ENCODE peak calls at places on chromosomes 7 and 10, in eight cellular contexts. J is CD4-positive, alpha-beta memory T cell; O is uterus; F is spleen; W is psoas muscle; B is gastrocnemius medialis; V is RWPE2; N is Peyer's patch. R is an unnamed sample.

GRCh38 chr10:5297466-5297865 is 67.3 kb upstream of the UCN3 start:
- DNase-seq in J (peak), O (no peak), F (peak), W (peak), B (peak), V (no peak), N (no peak), R (peak)

GRCh38 chr7:36264123-36264916 is 111.3 kb downstream of the EEPD1 start:
- DNase-seq in J (no peak), O (no peak), F (no peak), W (peak), B (no peak), V (no peak), N (no peak), R (peak)

GRCh38 chr7:17462059-17462695 is 163.7 kb downstream of the AHR start:
- DNase-seq in J (no peak), O (no peak), F (no peak), W (no peak), B (no peak), V (no peak), N (no peak), R (no peak)

GRCh38 chr10:84089162-84089561 is 50.1 kb upstream of the GHITM start:
- DNase-seq in J (no peak), O (no peak), F (no peak), W (no peak), B (no peak), V (no peak), N (no peak), R (no peak)

GRCh38 chr7:143320620-143321019 is 4.7 kb downstream of the CLCN1 start:
- DNase-seq in J (no peak), O (no peak), F (no peak), W (no peak), B (no peak), V (no peak), N (no peak), R (no peak)

GRCh38 chr7:3187378-3188040 is 113.5 kb upstream of the SDK1 start:
- DNase-seq in J (no peak), O (no peak), F (no peak), W (no peak), B (no peak), V (no peak), N (no peak), R (no peak)

GRCh38 chr7:127930341-127931328 is 100.6 kb downstream of the LRRC4 start:
- DNase-seq in J (no peak), O (no peak), F (no peak), W (no peak), B (no peak), V (no peak), N (peak), R (no peak)

GRCh38 chr7:1940402-1940786 is 270.3 kb downstream of the ELFN1 start:
- DNase-seq in J (peak), O (no peak), F (peak), W (peak), B (peak), V (no peak), N (peak), R (no peak)

GRCh38 chr10:23291551-23292334 is 52.9 kb downstream of the C10orf67 start:
- DNase-seq in J (no peak), O (no peak), F (no peak), W (no peak), B (no peak), V (no peak), N (no peak), R (no peak)

GRCh38 chr7:30206466-30206865 is 71.7 kb downstream of the MTURN start:
- DNase-seq in J (no peak), O (no peak), F (no peak), W (no peak), B (no peak), V (no peak), N (no peak), R (no peak)

GRCh38 chr7:50397320-50397970 is 52.7 kb downstream of the FIGNL1 start:
- DNase-seq in J (peak), O (no peak), F (no peak), W (no peak), B (no peak), V (no peak), N (no peak), R (no peak)

GRCh38 chr7:105979405-105979804 is 16.3 kb downstream of the CDHR3 start:
- DNase-seq in J (no peak), O (no peak), F (no peak), W (no peak), B (no peak), V (no peak), N (no peak), R (no peak)

GRCh38 chr7:144682581-144683280 is 153.1 kb downstream of the TPK1 start:
- DNase-seq in J (no peak), O (no peak), F (no peak), W (no peak), B (no peak), V (no peak), N (no peak), R (no peak)

GRCh38 chr10:114767101-114767588 is 54.4 kb upstream of the FHIP2A start:
- DNase-seq in J (no peak), O (no peak), F (no peak), W (no peak), B (no peak), V (no peak), N (no peak), R (no peak)

GRCh38 chr7:40133561-40134427 is 628 bp downstream of the MPLKIP start:
- DNase-seq in J (no peak), O (no peak), F (no peak), W (no peak), B (no peak), V (no peak), N (no peak), R (no peak)

GRCh38 chr10:31320179-31320597 is 1.2 kb downstream of the ZEB1 start:
- DNase-seq in J (peak), O (peak), F (no peak), W (peak), B (peak), V (no peak), N (peak), R (peak)

GRCh38 chr7:128201690-128202085 is 39.4 kb upstream of the LEP start:
- DNase-seq in J (no peak), O (no peak), F (no peak), W (no peak), B (no peak), V (no peak), N (no peak), R (no peak)

GRCh38 chr7:130974794-130975193 is 240.8 kb upstream of the KLF14 start:
- DNase-seq in J (no peak), O (no peak), F (no peak), W (no peak), B (no peak), V (no peak), N (no peak), R (no peak)

GRCh38 chr7:117666689-117667088 is 186.9 kb downstream of the CFTR start:
- DNase-seq in J (no peak), O (no peak), F (no peak), W (no peak), B (no peak), V (no peak), N (no peak), R (no peak)

GRCh38 chr7:151059362-151060112 is at the start of gene SLC4A2:
- DNase-seq in J (peak), O (peak), F (peak), W (peak), B (peak), V (no peak), N (peak), R (peak)

GRCh38 chr10:116691079-116691398 is 51.3 kb downstream of the HSPA12A start:
- DNase-seq in J (no peak), O (peak), F (no peak), W (no peak), B (no peak), V (no peak), N (no peak), R (no peak)

GRCh38 chr7:134502463-134502862 is 24.9 kb upstream of the AKR1B10 start:
- DNase-seq in J (no peak), O (peak), F (no peak), W (peak), B (peak), V (no peak), N (no peak), R (peak)

GRCh38 chr10:13839430-13839986 is 252.7 kb downstream of the PRPF18 start:
- DNase-seq in J (no peak), O (no peak), F (no peak), W (peak), B (no peak), V (no peak), N (no peak), R (peak)

GRCh38 chr10:17029581-17030271 is 99.9 kb downstream of the CUBN start:
- DNase-seq in J (peak), O (peak), F (peak), W (peak), B (no peak), V (no peak), N (peak), R (peak)

GRCh38 chr10:126387041-126387908 is 1.0 kb downstream of the ADAM12 start:
- DNase-seq in J (peak), O (peak), F (no peak), W (peak), B (no peak), V (no peak), N (peak), R (peak)

GRCh38 chr7:3138992-3139391 is 95.3 kb upstream of the CARD11 start:
- DNase-seq in J (no peak), O (no peak), F (no peak), W (no peak), B (no peak), V (peak), N (peak), R (no peak)

GRCh38 chr7:4052126-4052525 is 630.0 kb upstream of the FOXK1 start:
- DNase-seq in J (no peak), O (no peak), F (no peak), W (no peak), B (no peak), V (no peak), N (no peak), R (no peak)

GRCh38 chr7:28815369-28815927 is 142.7 kb downstream of the TRIL start:
- DNase-seq in J (no peak), O (no peak), F (no peak), W (no peak), B (no peak), V (no peak), N (no peak), R (no peak)

GRCh38 chr7:28813238-28813962 is 144.7 kb downstream of the TRIL start:
- DNase-seq in J (no peak), O (no peak), F (no peak), W (no peak), B (no peak), V (no peak), N (no peak), R (no peak)

GRCh38 chr7:28815928-28816373 is 142.2 kb downstream of the TRIL start:
- DNase-seq in J (no peak), O (no peak), F (no peak), W (no peak), B (no peak), V (no peak), N (no peak), R (no peak)

GRCh38 chr7:28823582-28823981 is 134.5 kb downstream of the TRIL start:
- DNase-seq in J (no peak), O (no peak), F (no peak), W (no peak), B (no peak), V (no peak), N (no peak), R (no peak)

GRCh38 chr7:28818996-28819395 is 139.1 kb downstream of the TRIL start:
- DNase-seq in J (no peak), O (no peak), F (no peak), W (no peak), B (no peak), V (no peak), N (no peak), R (no peak)
- H3K27ac ChIP-seq in J (no peak), O (no peak), F (no peak), W (no peak), B (no peak), V (no peak), N (no peak), R (no peak)

GRCh38 chr10:101482568-101482967 is 105.5 kb downstream of the POLL start:
- DNase-seq in J (no peak), O (no peak), F (no peak), W (no peak), B (no peak), V (no peak), N (no peak), R (no peak)
- H3K27ac ChIP-seq in J (no peak), O (no peak), F (no peak), W (no peak), B (no peak), V (no peak), N (no peak), R (no peak)

DNA sequence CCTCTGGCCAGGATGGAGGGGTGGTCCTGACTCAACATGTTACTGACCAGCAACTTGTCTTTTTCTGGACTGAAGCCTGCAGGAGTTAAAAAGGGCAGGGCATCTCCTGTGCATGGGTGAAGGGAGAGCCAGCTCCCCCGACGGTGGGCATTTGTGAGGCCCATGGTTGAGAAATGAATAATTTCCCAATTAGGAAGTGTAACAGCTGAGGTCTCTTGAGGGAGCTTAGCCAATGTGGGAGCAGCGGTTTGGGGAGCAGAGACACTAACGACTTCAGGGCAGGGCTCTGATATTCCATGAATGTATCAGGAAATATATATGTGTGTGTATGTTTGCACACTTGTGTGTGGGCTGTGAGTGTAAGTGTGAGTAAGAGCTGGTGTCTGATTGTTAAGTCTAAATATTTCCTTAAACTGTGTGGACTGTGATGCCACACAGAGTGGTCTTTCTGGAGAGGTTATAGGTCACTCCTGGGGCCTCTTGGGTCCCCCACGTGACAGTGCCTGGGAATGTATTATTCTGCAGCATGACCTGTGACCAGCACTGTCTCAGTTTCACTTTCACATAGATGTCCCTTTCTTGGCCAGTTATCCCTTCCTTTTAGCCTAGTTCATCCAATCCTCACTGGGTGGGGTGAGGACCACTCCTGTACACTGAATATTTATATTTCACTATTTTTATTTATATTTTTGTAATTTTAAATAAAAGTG is 6.0 kb downstream of the PLAU start:
- DNase-seq in J (no peak), O (no peak), F (no peak), W (no peak), B (no peak), V (no peak), N (no peak), R (no peak)
- H3K27ac ChIP-seq in J (no peak), O (peak), F (peak), W (peak), B (peak), V (peak), N (no peak), R (peak)

DNA sequence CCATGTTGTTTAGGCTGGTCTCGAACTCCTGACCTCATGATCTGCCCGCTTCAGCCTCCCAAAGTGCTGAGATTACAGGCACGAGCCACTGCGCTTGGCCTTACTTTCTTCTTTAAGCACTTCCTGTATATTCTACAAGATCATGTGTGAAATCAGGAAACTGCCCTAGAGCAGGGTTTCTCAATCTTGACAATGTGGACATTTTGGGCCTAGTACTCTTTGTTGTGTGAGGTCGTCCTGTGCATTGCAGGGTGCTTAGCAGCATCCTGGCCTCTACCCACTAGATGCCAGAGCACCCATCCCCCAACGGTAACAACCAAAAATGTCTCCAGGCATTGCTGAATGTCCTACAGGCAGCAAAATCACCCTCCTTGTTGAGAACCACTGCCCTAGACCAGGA is 24.7 kb downstream of the RRP12 start:
- DNase-seq in J (no peak), O (no peak), F (peak), W (no peak), B (no peak), V (no peak), N (no peak), R (no peak)
- H3K27ac ChIP-seq in J (no peak), O (no peak), F (peak), W (no peak), B (no peak), V (no peak), N (no peak), R (no peak)

GRCh38 chr10:119687192-119688032 is 36.2 kb downstream of the BAG3 start:
- DNase-seq in J (no peak), O (no peak), F (no peak), W (no peak), B (no peak), V (no peak), N (no peak), R (no peak)
- H3K27ac ChIP-seq in J (no peak), O (peak), F (no peak), W (peak), B (peak), V (peak), N (no peak), R (no peak)

DNA sequence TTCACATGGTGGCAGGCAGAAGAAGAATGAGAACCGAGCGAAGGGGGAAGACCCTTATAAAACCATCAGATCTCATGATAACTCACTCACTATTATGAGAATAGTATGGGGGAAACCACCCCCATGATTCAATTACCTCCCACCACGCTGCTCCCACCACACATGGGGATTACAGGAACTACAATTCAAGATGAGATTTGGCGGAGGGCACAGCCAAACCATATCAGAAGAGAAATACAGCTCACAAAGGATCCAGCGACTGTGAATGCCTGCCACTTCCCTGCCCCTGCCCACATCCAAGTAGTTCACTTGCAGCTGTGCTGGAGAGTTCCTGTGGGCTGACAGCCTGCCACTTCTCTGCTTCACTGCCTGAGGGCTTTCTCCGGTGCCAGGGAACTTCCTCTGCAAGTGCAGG is 148.7 kb downstream of the C7orf25 start:
- DNase-seq in J (no peak), O (no peak), F (no peak), W (no peak), B (no peak), V (no peak), N (no peak), R (no peak)
- H3K27ac ChIP-seq in J (no peak), O (no peak), F (no peak), W (no peak), B (no peak), V (no peak), N (no peak), R (no peak)

GRCh38 chr10:63702107-63702506 is 180.9 kb downstream of the REEP3 start:
- DNase-seq in J (no peak), O (no peak), F (no peak), W (no peak), B (no peak), V (no peak), N (no peak), R (no peak)
- H3K27ac ChIP-seq in J (no peak), O (peak), F (no peak), W (peak), B (no peak), V (peak), N (no peak), R (no peak)

GRCh38 chr10:99358101-99358500 is 28.9 kb downstream of the CNNM1 start:
- DNase-seq in J (no peak), O (no peak), F (no peak), W (no peak), B (no peak), V (no peak), N (no peak), R (no peak)
- H3K27ac ChIP-seq in J (no peak), O (no peak), F (no peak), W (no peak), B (no peak), V (no peak), N (no peak), R (no peak)

GRCh38 chr10:132536964-132537712 is 449 bp upstream of the INPP5A start:
- DNase-seq in J (peak), O (peak), F (peak), W (peak), B (peak), V (peak), N (peak), R (peak)
- H3K27ac ChIP-seq in J (peak), O (peak), F (peak), W (peak), B (peak), V (peak), N (peak), R (peak)

GRCh38 chr10:71762324-71762723 is 11.0 kb downstream of the VSIR start:
- DNase-seq in J (no peak), O (no peak), F (no peak), W (no peak), B (no peak), V (no peak), N (no peak), R (no peak)
- H3K27ac ChIP-seq in J (peak), O (no peak), F (peak), W (no peak), B (no peak), V (no peak), N (no peak), R (no peak)

R was measured in tibial artery.